ENCODE peak calls at places on chromosomes 6 and 20, in nine cellular contexts. S, A, R, G, V, B, K, X and W are unnamed samples.
A peak's percentile ranks its signal among the peaks of the same experiment; 100 is the strongest.

GRCh38 chr6:154874684-154875594 is 120.2 kb upstream of the TIAM2 start:
- DNase-seq in S (no peak), A (no peak), R (no peak), G (no peak), V (no peak), B (no peak), K (no peak), X (peak; percentile 62), W (no peak)

GRCh38 chr6:107932580-107932979 is 25.4 kb downstream of the SEC63 start:
- DNase-seq in S (no peak), A (no peak), R (no peak), G (no peak), V (no peak), B (no peak), K (no peak), X (no peak), W (no peak)

GRCh38 chr6:144294016-144294415 is 8.9 kb downstream of the UTRN start:
- DNase-seq in S (no peak), A (no peak), R (no peak), G (no peak), V (no peak), B (no peak), K (no peak), X (no peak), W (no peak)

GRCh38 chr20:25285856-25286798 is 38.2 kb downstream of the PYGB start:
- DNase-seq in S (peak; percentile 12), A (peak; percentile 11), R (no peak), G (peak; percentile 55), V (no peak), B (peak; percentile 53), K (peak; percentile 10), X (no peak), W (no peak)

GRCh38 chr6:14620522-14620921 is 502.9 kb downstream of the CD83 start:
- DNase-seq in S (no peak), A (no peak), R (no peak), G (no peak), V (peak; percentile 55), B (no peak), K (no peak), X (no peak), W (no peak)

GRCh38 chr20:61562897-61563504 is 310.9 kb downstream of the CDH4 start:
- DNase-seq in S (no peak), A (no peak), R (no peak), G (no peak), V (no peak), B (peak; percentile 31), K (no peak), X (peak; percentile 80), W (no peak)

GRCh38 chr6:21053612-21054011 is 519.4 kb downstream of the CDKAL1 start:
- DNase-seq in S (no peak), A (no peak), R (no peak), G (no peak), V (no peak), B (no peak), K (no peak), X (no peak), W (no peak)

GRCh38 chr6:39304951-39305350 is 9.3 kb downstream of the KCNK17 start:
- DNase-seq in S (no peak), A (no peak), R (no peak), G (no peak), V (no peak), B (no peak), K (no peak), X (no peak), W (no peak)

GRCh38 chr6:135188718-135189117 is 7.6 kb downstream of the MYB start:
- DNase-seq in S (no peak), A (no peak), R (no peak), G (no peak), V (no peak), B (no peak), K (no peak), X (no peak), W (no peak)

GRCh38 chr6:135187372-135187771 is 6.3 kb downstream of the MYB start:
- DNase-seq in S (no peak), A (no peak), R (no peak), G (no peak), V (no peak), B (no peak), K (no peak), X (no peak), W (no peak)

GRCh38 chr6:135191508-135192255 is 10.6 kb downstream of the MYB start:
- DNase-seq in S (no peak), A (no peak), R (no peak), G (no peak), V (no peak), B (no peak), K (no peak), X (no peak), W (no peak)

GRCh38 chr6:135186255-135186654 is 5.1 kb downstream of the MYB start:
- DNase-seq in S (no peak), A (no peak), R (no peak), G (no peak), V (no peak), B (no peak), K (no peak), X (no peak), W (no peak)

GRCh38 chr6:135189344-135189743 is 8.2 kb downstream of the MYB start:
- DNase-seq in S (no peak), A (no peak), R (no peak), G (no peak), V (no peak), B (no peak), K (no peak), X (no peak), W (no peak)
- H3K36me3 ChIP-seq in S (no peaks in the 10 kb centered on the region), A (no peaks in the 10 kb centered on the region), R (no peaks in the 10 kb centered on the region), G (no peaks in the 10 kb centered on the region), V (peaks cover 4% of the 10 kb centered on the region), B (no peaks in the 10 kb centered on the region), K (no peaks in the 10 kb centered on the region), X (peaks cover 12% of the 10 kb centered on the region), W (no peaks in the 10 kb centered on the region)

DNA sequence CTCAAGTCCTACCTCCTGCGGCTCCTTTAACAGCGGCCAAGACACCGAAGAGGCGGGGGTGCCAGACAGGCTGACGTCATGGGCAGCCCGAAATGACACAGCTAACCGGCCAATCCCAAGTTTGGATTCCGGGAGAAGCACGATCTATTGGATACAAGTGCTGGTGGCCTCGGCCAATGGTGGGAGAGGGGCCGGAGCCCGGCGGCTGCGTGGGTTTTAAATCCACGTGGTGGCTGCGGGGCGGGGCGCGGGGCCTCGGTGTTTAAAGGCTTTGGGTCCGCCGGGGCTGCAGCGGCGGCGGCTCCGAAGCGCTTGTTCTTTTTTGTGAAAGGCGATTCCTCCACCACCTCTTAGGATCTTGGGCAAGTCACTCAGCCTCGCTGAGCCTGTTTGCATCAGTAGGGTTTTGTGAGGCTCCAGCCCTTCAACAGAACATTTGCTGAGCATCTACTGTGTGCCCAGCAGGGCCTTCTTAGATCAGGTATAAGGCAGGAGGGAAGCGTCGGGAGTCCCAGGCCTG is 8.7 kb upstream of the PMEPA1 start:
- DNase-seq in S (peak; percentile 98), A (peak; percentile 95), R (peak; percentile 95), G (peak; percentile 99), V (peak; percentile 97), B (peak; percentile 91), K (peak; percentile 97), X (peak; percentile 98), W (peak; percentile 97)
- H3K4me3 ChIP-seq in S (peak overlapping the region; percentile 17), A (peak overlapping the region; percentile 24), R (no peak overlapping the region), G (no peak overlapping the region), V (peak overlapping the region; percentile 37), B (no peak overlapping the region), K (peak overlapping the region; percentile 29), X (peak overlapping the region; percentile 68), W (no peak overlapping the region)

GRCh38 chr6:44442833-44443444 is 55.4 kb downstream of the CDC5L start:
- DNase-seq in S (no peak), A (no peak), R (no peak), G (no peak), V (no peak), B (no peak), K (no peak), X (no peak), W (no peak)

GRCh38 chr6:44442235-44442634 is 54.7 kb downstream of the CDC5L start:
- DNase-seq in S (no peak), A (no peak), R (no peak), G (no peak), V (no peak), B (no peak), K (no peak), X (no peak), W (no peak)

GRCh38 chr6:44441091-44441855 is 53.8 kb downstream of the CDC5L start:
- DNase-seq in S (no peak), A (no peak), R (no peak), G (no peak), V (no peak), B (no peak), K (no peak), X (no peak), W (no peak)

GRCh38 chr6:44438827-44439226 is 51.3 kb downstream of the CDC5L start:
- DNase-seq in S (no peak), A (no peak), R (no peak), G (no peak), V (no peak), B (no peak), K (no peak), X (no peak), W (no peak)

DNA sequence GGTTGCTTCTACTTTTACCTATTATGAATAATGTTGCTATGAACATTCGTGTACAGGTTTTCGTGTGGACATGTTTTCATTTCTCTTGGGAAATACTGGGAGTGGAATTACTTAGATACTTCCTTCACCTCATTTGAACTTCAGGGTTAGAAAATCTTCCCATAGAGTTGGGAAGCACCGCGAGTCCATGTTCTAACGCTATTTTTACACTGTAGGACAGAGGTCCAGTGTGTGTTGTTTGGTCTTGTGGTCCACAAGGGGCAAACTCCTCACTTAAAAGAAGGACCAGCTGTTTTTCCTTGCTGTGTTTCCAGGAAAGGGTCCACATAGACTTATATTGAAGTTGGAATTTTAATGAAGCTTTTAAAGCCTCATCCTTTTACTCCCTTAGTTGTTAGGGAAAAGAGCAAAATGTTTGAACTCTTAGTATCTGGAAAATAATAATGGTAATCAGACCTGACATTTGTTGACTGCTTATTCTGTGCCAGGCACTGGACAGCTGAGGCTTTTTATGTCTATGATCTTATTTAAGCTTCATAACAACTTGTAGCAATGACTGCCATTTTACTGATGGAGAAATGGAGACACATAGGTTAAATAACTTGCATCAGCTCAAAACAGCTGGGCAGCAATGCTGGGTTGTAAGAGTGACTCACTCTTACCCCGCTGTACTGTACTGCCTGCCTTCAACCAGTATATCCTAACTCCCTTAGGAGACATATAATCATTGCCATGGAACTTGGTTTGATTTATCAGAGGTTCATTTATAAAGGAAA is 52.0 kb downstream of the CDC5L start:
- DNase-seq in S (no peak), A (no peak), R (no peak), G (no peak), V (no peak), B (no peak), K (no peak), X (no peak), W (no peak)
- H3K36me3 ChIP-seq in S (no peaks in the 10 kb centered on the region), A (no peaks in the 10 kb centered on the region), R (no peaks in the 10 kb centered on the region), G (no peaks in the 10 kb centered on the region), V (peaks cover 13% of the 10 kb centered on the region), B (no peaks in the 10 kb centered on the region), K (no peaks in the 10 kb centered on the region), X (peaks cover 62% of the 10 kb centered on the region), W (peaks cover 1% of the 10 kb centered on the region)

DNA sequence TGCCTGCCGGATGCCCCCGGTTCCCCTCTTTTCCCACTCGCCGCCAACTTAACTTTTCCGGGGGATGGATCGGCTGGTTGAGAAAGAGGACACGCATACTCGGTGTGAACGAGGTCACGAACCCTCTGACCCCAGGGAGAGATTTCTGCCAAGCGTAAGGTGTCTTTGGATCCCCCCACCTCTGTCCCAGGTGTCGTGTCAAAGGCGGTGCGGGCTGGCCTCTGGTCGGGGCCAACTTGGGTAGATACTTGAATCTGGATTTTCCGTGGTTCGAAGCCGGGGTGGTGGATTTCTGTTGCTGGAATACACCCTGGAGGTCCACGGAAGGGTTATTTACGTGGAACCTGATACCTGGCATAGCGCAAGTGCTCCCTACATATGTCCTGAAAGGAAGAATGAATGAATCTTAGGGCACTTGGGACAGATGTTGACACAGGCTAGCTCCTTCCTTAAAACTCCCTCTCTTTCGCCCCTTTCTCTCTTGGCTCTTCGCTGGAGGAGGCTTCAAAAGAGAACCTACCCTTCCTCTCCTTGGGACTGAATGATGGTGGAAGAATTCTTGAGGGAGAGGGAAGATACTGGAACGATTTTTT is 1.0 kb downstream of the DOK5 start:
- DNase-seq in S (no peak), A (no peak), R (no peak), G (no peak), V (peak; percentile 9), B (no peak), K (no peak), X (peak; percentile 67), W (no peak)
- H3K4me3 ChIP-seq in S (peak overlapping the region; percentile 44), A (peak overlapping the region; percentile 37), R (no peak overlapping the region), G (peak overlapping the region; percentile 47), V (peak overlapping the region; percentile 79), B (no peak overlapping the region), K (peak overlapping the region; percentile 52), X (peak overlapping the region; percentile 88), W (no peak overlapping the region)